ENCODE peak calls at places on chromosome 2, in five cellular contexts. One of them, this sample, is unnamed.

GRCh38 chr2:28398101-28398834 is 5.6 kb downstream of the FOSL2 start:
- DNase-seq in brain microvascular endothelial cell: peak; percentile 38
- DNase-seq in tibial artery: peak; percentile 63
- DNase-seq in HFF-Myc: no peak
- DNase-seq in spleen: no peak
- DNase-seq in this sample: no peak

GRCh38 chr2:66569321-66569851 is 134.5 kb downstream of the MEIS1 start:
- DNase-seq in spleen: no peak
- DNase-seq in brain microvascular endothelial cell: no peak
- DNase-seq in HFF-Myc: no peak
- DNase-seq in tibial artery: no peak
- DNase-seq in this sample: no peak

GRCh38 chr2:28612131-28612812 is 116.4 kb downstream of the PLB1 start:
- DNase-seq in brain microvascular endothelial cell: no peak
- DNase-seq in HFF-Myc: no peak
- DNase-seq in spleen: peak; percentile 57
- DNase-seq in tibial artery: no peak
- DNase-seq in this sample: no peak

GRCh38 chr2:152098798-152099654 is at the start of gene CACNB4:
- DNase-seq in HFF-Myc: no peak
- DNase-seq in spleen: peak; percentile 81
- DNase-seq in brain microvascular endothelial cell: peak; percentile 1
- DNase-seq in tibial artery: peak; percentile 28
- DNase-seq in this sample: no peak

GRCh38 chr2:174445248-174445647 is 41.6 kb downstream of the GPR155 start:
- DNase-seq in HFF-Myc: no peak
- DNase-seq in brain microvascular endothelial cell: no peak
- DNase-seq in spleen: no peak
- DNase-seq in tibial artery: no peak
- DNase-seq in this sample: no peak

GRCh38 chr2:73176881-73177644 is 25.3 kb upstream of the NOTO start:
- DNase-seq in spleen: peak; percentile 97
- DNase-seq in HFF-Myc: peak; percentile 36
- DNase-seq in brain microvascular endothelial cell: peak; percentile 76
- DNase-seq in tibial artery: peak; percentile 93
- DNase-seq in this sample: peak; percentile 24

GRCh38 chr2:102000012-102000411 is 8.3 kb downstream of the IL1R2 start:
- DNase-seq in brain microvascular endothelial cell: no peak
- DNase-seq in HFF-Myc: no peak
- DNase-seq in spleen: no peak
- DNase-seq in tibial artery: no peak
- DNase-seq in this sample: no peak

GRCh38 chr2:226728996-226729395 is 70.6 kb downstream of the IRS1 start:
- DNase-seq in tibial artery: no peak
- DNase-seq in brain microvascular endothelial cell: no peak
- DNase-seq in HFF-Myc: no peak
- DNase-seq in spleen: no peak
- DNase-seq in this sample: no peak

GRCh38 chr2:159317392-159318088 is 31.0 kb upstream of the WDSUB1 start:
- DNase-seq in HFF-Myc: no peak
- DNase-seq in tibial artery: no peak
- DNase-seq in brain microvascular endothelial cell: no peak
- DNase-seq in spleen: no peak
- DNase-seq in this sample: no peak

GRCh38 chr2:9690716-9691498 is 60.1 kb upstream of the YWHAQ start:
- DNase-seq in HFF-Myc: no peak
- DNase-seq in spleen: no peak
- DNase-seq in brain microvascular endothelial cell: no peak
- DNase-seq in tibial artery: no peak
- DNase-seq in this sample: no peak

GRCh38 chr2:107809835-107810234 is 16.9 kb upstream of the RGPD4 start:
- DNase-seq in tibial artery: no peak
- DNase-seq in spleen: no peak
- DNase-seq in HFF-Myc: no peak
- DNase-seq in brain microvascular endothelial cell: no peak
- DNase-seq in this sample: no peak

GRCh38 chr2:144020047-144020446 is 499.9 kb downstream of the ZEB2 start:
- DNase-seq in brain microvascular endothelial cell: no peak
- DNase-seq in tibial artery: no peak
- DNase-seq in spleen: no peak
- DNase-seq in HFF-Myc: no peak
- DNase-seq in this sample: no peak

GRCh38 chr2:64112016-64112415 is 32.2 kb downstream of the PELI1 start:
- DNase-seq in HFF-Myc: no peak
- DNase-seq in tibial artery: no peak
- DNase-seq in spleen: no peak
- DNase-seq in brain microvascular endothelial cell: no peak
- DNase-seq in this sample: no peak

GRCh38 chr2:18369750-18370149 is 190.7 kb downstream of the RDH14 start:
- DNase-seq in brain microvascular endothelial cell: peak; percentile 77
- DNase-seq in HFF-Myc: no peak
- DNase-seq in tibial artery: no peak
- DNase-seq in spleen: no peak
- DNase-seq in this sample: no peak

GRCh38 chr2:208466133-208466919 is 59.7 kb downstream of the PTH2R start:
- DNase-seq in HFF-Myc: peak; percentile 4
- DNase-seq in tibial artery: no peak
- DNase-seq in brain microvascular endothelial cell: peak; percentile 6
- DNase-seq in spleen: no peak
- DNase-seq in this sample: no peak

GRCh38 chr2:120731175-120731574 is 4.5 kb upstream of the GLI2 start:
- DNase-seq in tibial artery: no peak
- DNase-seq in spleen: peak; percentile 33
- DNase-seq in HFF-Myc: no peak
- DNase-seq in brain microvascular endothelial cell: no peak
- DNase-seq in this sample: no peak

GRCh38 chr2:224869601-224870000 is 153.4 kb upstream of the CCDC195 start:
- DNase-seq in tibial artery: no peak
- DNase-seq in HFF-Myc: peak; percentile 64
- DNase-seq in spleen: no peak
- DNase-seq in brain microvascular endothelial cell: peak; percentile 90
- DNase-seq in this sample: peak; percentile 79

GRCh38 chr2:176100547-176101140 is 1.0 kb downstream of the HOXD12 start:
- DNase-seq in tibial artery: no peak
- DNase-seq in brain microvascular endothelial cell: no peak
- DNase-seq in HFF-Myc: no peak
- DNase-seq in spleen: no peak
- DNase-seq in this sample: no peak

GRCh38 chr2:230671117-230671516 is 41.5 kb upstream of the CAB39 start:
- DNase-seq in tibial artery: no peak
- DNase-seq in spleen: no peak
- DNase-seq in brain microvascular endothelial cell: peak; percentile 43
- DNase-seq in HFF-Myc: peak; percentile 79
- DNase-seq in this sample: no peak

GRCh38 chr2:27264753-27265535 is 2.1 kb upstream of the SLC30A3 start:
- DNase-seq in spleen: peak; percentile 86
- DNase-seq in HFF-Myc: no peak
- DNase-seq in brain microvascular endothelial cell: peak; percentile 8
- DNase-seq in tibial artery: peak; percentile 37
- DNase-seq in this sample: no peak

GRCh38 chr2:85448840-85449588 is 30.5 kb downstream of the SH2D6 start:
- DNase-seq in HFF-Myc: no peak
- DNase-seq in spleen: no peak
- DNase-seq in tibial artery: no peak
- DNase-seq in brain microvascular endothelial cell: no peak
- DNase-seq in this sample: no peak

GRCh38 chr2:204544961-204545860 is at the start of gene PARD3B:
- DNase-seq in brain microvascular endothelial cell: peak; percentile 24
- DNase-seq in tibial artery: peak; percentile 45
- DNase-seq in spleen: peak; percentile 83
- DNase-seq in HFF-Myc: no peak
- DNase-seq in this sample: no peak

GRCh38 chr2:118667366-118667765 is 180.1 kb downstream of the EN1 start:
- DNase-seq in brain microvascular endothelial cell: no peak
- DNase-seq in tibial artery: no peak
- DNase-seq in HFF-Myc: no peak
- DNase-seq in spleen: no peak
- DNase-seq in this sample: peak; percentile 44

GRCh38 chr2:168614291-168615018 is 158.4 kb downstream of the CERS6 start:
- DNase-seq in brain microvascular endothelial cell: no peak
- DNase-seq in tibial artery: no peak
- DNase-seq in HFF-Myc: no peak
- DNase-seq in spleen: no peak
- DNase-seq in this sample: no peak

GRCh38 chr2:188450740-188451480 is 159.2 kb downstream of the GULP1 start:
- DNase-seq in spleen: no peak
- DNase-seq in brain microvascular endothelial cell: no peak
- DNase-seq in HFF-Myc: peak; percentile 44
- DNase-seq in tibial artery: no peak
- DNase-seq in this sample: peak; percentile 11

GRCh38 chr2:189261431-189261841 is 81.9 kb upstream of the COL5A2 start:
- DNase-seq in spleen: no peak
- DNase-seq in brain microvascular endothelial cell: peak; percentile 79
- DNase-seq in tibial artery: no peak
- DNase-seq in HFF-Myc: peak; percentile 56
- DNase-seq in this sample: no peak

GRCh38 chr2:170261566-170261965 is 83.6 kb downstream of the MYO3B start:
- DNase-seq in HFF-Myc: no peak
- DNase-seq in spleen: no peak
- DNase-seq in tibial artery: no peak
- DNase-seq in brain microvascular endothelial cell: no peak
- DNase-seq in this sample: no peak

GRCh38 chr2:147026664-147027278 is 818.1 kb upstream of the ACVR2A start:
- DNase-seq in HFF-Myc: no peak
- DNase-seq in tibial artery: no peak
- DNase-seq in brain microvascular endothelial cell: peak; percentile 67
- DNase-seq in spleen: no peak
- DNase-seq in this sample: no peak

GRCh38 chr2:147782521-147782920 is 62.3 kb upstream of the ACVR2A start:
- DNase-seq in spleen: no peak
- DNase-seq in HFF-Myc: no peak
- DNase-seq in tibial artery: no peak
- DNase-seq in brain microvascular endothelial cell: peak; percentile 25
- DNase-seq in this sample: no peak

GRCh38 chr2:131673400-131674173 is 145.9 kb downstream of the CCDC74A start:
- DNase-seq in brain microvascular endothelial cell: peak; percentile 54
- DNase-seq in tibial artery: peak; percentile 68
- DNase-seq in spleen: peak; percentile 92
- DNase-seq in HFF-Myc: no peak
- DNase-seq in this sample: peak; percentile 14

GRCh38 chr2:207248702-207249355 is 83.1 kb upstream of the KLF7 start:
- DNase-seq in HFF-Myc: no peak
- DNase-seq in spleen: no peak
- DNase-seq in brain microvascular endothelial cell: no peak
- DNase-seq in tibial artery: no peak
- DNase-seq in this sample: no peak

GRCh38 chr2:207241198-207241597 is 75.5 kb upstream of the KLF7 start:
- DNase-seq in brain microvascular endothelial cell: no peak
- DNase-seq in HFF-Myc: no peak
- DNase-seq in tibial artery: no peak
- DNase-seq in spleen: no peak
- DNase-seq in this sample: no peak

GRCh38 chr2:207243601-207244000 is 77.9 kb upstream of the KLF7 start:
- DNase-seq in brain microvascular endothelial cell: no peak
- DNase-seq in tibial artery: no peak
- DNase-seq in spleen: no peak
- DNase-seq in HFF-Myc: no peak
- DNase-seq in this sample: no peak

GRCh38 chr2:207240649-207241048 is 74.9 kb upstream of the KLF7 start:
- DNase-seq in brain microvascular endothelial cell: no peak
- DNase-seq in spleen: no peak
- DNase-seq in HFF-Myc: no peak
- DNase-seq in tibial artery: no peak
- DNase-seq in this sample: no peak

GRCh38 chr2:207245526-207245925 is 79.8 kb upstream of the KLF7 start:
- DNase-seq in tibial artery: no peak
- DNase-seq in spleen: no peak
- DNase-seq in brain microvascular endothelial cell: no peak
- DNase-seq in HFF-Myc: no peak
- DNase-seq in this sample: no peak
- TF ChIP-seq CTCF in tibial artery: no peak
- TF ChIP-seq CTCF in spleen: no peak
- TF ChIP-seq CTCF in brain microvascular endothelial cell: no peak
- TF ChIP-seq CTCF in HFF-Myc: no peak
- TF ChIP-seq CTCF in this sample: no peak

DNA sequence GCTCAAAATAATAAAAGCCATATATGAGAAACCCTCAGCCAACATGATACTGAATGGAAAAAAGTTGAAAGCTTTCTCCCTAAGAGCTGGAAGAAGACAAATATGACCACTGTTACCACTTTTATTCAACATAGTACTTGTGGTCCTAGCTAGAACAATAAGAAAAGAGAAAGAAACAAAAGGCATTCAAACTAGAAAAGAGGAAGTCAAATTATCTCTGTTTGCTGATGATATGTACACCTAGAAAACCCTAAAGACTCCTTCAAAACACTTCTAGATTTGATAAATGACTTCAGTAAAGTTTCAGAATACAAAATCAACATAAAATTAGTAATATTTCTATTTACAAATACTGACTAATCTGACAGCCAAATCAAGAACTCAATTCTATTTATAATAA is 328.8 kb upstream of the GCFC2 start:
- DNase-seq in HFF-Myc: no peak
- DNase-seq in spleen: no peak
- DNase-seq in tibial artery: no peak
- DNase-seq in brain microvascular endothelial cell: no peak
- DNase-seq in this sample: no peak
- H3K4me3 ChIP-seq in HFF-Myc: no peak overlapping the region
- H3K4me3 ChIP-seq in spleen: no peak overlapping the region
- H3K4me3 ChIP-seq in tibial artery: no peak overlapping the region
- H3K4me3 ChIP-seq in brain microvascular endothelial cell: no peak overlapping the region
- H3K4me3 ChIP-seq in this sample: no peak overlapping the region

DNA sequence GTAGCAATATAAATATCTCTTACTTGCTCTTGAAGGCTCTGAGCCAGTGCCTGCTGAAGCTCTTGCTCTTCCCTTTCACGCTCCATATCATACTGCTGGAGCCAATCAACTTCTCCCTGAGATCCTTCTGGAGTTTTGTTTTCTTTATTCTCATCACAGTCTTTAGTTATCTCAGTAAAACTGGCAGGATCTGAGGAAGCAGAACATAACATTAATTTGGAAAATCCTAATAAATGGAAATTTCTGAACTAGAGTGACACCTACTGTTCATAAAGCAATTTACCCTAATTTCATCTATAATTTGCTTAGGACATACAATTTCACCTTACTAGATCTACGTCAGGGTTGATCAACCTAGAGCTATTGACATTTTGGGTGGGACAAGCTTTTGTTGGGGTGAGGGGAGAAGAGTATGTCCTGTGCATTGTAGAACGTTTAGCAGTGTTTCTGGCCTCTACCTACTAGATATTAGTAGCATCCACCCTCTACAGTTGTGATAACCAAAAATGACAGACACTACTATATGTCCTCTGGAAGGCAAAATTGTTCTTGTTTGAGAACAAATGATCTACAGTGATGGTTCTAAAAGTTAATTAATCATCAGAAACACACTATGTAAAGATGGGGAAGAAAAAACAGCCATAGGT is 47.2 kb downstream of the VIL1 start:
- DNase-seq in spleen: no peak
- DNase-seq in tibial artery: no peak
- DNase-seq in brain microvascular endothelial cell: no peak
- DNase-seq in HFF-Myc: no peak
- DNase-seq in this sample: no peak
- TF ChIP-seq CTCF in spleen: peak; percentile 6
- TF ChIP-seq CTCF in tibial artery: peak; percentile 59
- TF ChIP-seq CTCF in brain microvascular endothelial cell: peak; percentile 38
- TF ChIP-seq CTCF in HFF-Myc: peak; percentile 32
- TF ChIP-seq CTCF in this sample: peak; percentile 32

GRCh38 chr2:239171643-239172042 is 229.2 kb downstream of the HDAC4 start:
- DNase-seq in tibial artery: no peak
- DNase-seq in HFF-Myc: no peak
- DNase-seq in spleen: no peak
- DNase-seq in brain microvascular endothelial cell: no peak
- DNase-seq in this sample: no peak
- H3K4me3 ChIP-seq in tibial artery: no peak overlapping the region
- H3K4me3 ChIP-seq in HFF-Myc: no peak overlapping the region
- H3K4me3 ChIP-seq in spleen: no peak overlapping the region
- H3K4me3 ChIP-seq in brain microvascular endothelial cell: no peak overlapping the region
- H3K4me3 ChIP-seq in this sample: no peak overlapping the region